ENCODE peak calls at places on chromosomes 7 and 10, in six cellular contexts. G is SK-N-SH, Q is Panc1, S is sigmoid colon, D is spleen, N is K562. K is an unnamed sample.

GRCh38 chr7:29723599-29723998 is 82.7 kb upstream of the WIPF3 start:
- DNase-seq in N (peak; percentile 19), S (no peak), Q (peak; percentile 52), G (no peak), D (no peak), K (no peak)

GRCh38 chr7:150831851-150832250 is 20.5 kb upstream of the AOC1 start:
- DNase-seq in D (no peak), N (no peak), S (no peak), G (no peak), Q (no peak), K (no peak)

GRCh38 chr10:2772791-2773644 is 294.3 kb upstream of the PFKP start:
- DNase-seq in Q (no peak), N (no peak), G (peak; percentile 23), D (no peak), S (no peak), K (no peak)

GRCh38 chr7:96649981-96650380 is 59.7 kb downstream of the SEM1 start:
- DNase-seq in S (no peak), G (no peak), Q (no peak), D (no peak), N (no peak), K (no peak)

GRCh38 chr7:2417981-2418481 is 14.6 kb downstream of the CHST12 start:
- DNase-seq in S (no peak), Q (no peak), D (no peak), N (no peak), G (no peak), K (no peak)

GRCh38 chr7:665751-666453 is 60.6 kb upstream of the DNAAF5 start:
- DNase-seq in Q (no peak), D (peak; percentile 65), S (peak; percentile 86), G (peak; percentile 88), N (no peak), K (no peak)

GRCh38 chr7:137898839-137899681 is 52.3 kb upstream of the DGKI start:
- DNase-seq in S (peak; percentile 88), N (peak; percentile 91), D (peak; percentile 93), G (peak; percentile 89), Q (peak; percentile 59), K (peak; percentile 81)

GRCh38 chr7:102856036-102856435 is 56.8 kb upstream of the LRRC17 start:
- DNase-seq in G (no peak), Q (no peak), S (no peak), D (no peak), N (no peak), K (no peak)

DNA sequence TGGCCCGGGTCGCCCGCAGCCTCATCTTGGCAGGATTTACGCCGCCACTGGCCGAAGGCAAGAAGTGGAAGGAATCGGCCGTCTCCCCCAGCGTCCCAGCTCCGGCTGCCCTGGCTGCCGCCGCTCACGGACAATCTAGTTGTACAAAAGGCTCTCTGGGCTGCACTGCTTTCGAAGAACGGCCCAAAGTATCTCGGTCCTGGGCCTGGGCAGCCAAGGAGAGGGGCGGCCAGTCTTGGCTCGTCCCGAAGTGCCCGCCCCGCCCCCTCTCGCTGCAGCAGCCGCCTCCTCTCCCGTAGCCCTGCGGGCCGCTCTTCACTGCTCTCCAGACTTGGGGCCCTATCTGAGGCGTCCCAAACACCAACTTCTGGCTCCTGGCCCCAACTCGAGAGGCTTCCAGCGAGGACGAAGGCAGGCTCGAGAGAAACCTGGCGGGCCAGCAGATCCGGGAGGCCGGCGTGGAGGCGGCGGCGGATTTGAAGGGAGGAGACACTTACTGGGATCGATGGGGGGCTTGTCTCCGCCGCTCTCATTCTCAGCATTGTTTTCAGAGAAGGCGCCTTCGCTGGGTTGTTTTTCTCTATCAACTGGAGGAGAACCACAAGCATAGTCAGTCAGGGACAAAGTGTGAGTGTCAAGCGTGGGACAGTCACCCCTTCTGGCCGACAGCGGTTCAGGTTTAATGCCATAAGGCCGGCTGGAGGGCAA is 802 bp downstream of the HOXA9 start:
- DNase-seq in N (peak; percentile 14), Q (no peak), G (no peak), S (peak; percentile 87), D (peak; percentile 77), K (no peak)
- TF ChIP-seq CTCF in N (no peak), Q (no peak), G (peak; percentile 34), S (no peak), D (no peak), K (peak; percentile 27)

DNA sequence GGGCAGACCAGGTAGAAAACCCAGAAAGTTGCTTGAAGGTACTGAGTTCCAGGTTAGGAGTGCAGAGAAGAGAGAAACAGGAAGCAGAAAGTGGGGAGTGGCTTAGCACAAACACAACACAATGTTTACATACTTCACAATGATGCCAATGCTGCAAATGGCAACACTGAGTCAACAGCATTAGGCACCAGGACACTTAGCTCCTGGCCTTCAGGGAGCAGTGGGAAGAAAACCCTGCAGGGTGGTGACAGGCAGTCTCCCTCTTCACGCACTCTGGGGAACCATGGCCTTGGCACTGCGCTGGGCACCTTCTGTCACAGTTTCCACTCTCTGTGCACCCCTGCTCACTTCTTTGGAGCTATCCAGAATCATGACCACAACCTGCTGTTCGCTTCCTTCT is 7.3 kb downstream of the ICA1 start:
- DNase-seq in D (no peak), S (no peak), Q (no peak), G (no peak), N (no peak), K (no peak)
- TF ChIP-seq POLR2AphosphoS5 in D (no peak), S (no peak), Q (no peak), G (no peak), N (no peak), K (no peak)

DNA sequence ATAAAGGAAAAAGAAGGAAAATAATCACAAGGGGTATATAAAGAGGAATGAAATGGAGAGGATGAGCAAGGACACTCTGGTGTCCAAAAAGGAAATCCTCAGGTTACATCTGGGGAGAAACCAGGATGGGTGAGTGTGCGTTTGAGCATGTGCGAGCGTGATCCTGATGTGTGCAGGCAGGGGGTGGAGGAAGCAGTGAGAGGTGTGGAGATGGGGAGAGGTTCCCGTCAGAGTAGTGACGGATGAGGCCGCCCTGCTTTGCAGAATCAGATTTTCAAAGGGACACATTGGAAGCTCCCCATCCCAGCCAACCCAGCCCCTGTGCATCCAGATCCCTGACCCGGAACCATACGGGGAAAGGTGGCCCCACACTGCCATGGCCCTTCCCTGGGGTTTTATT is 46.6 kb upstream of the PDLIM1 start:
- DNase-seq in D (no peak), S (no peak), N (no peak), Q (no peak), G (no peak), K (no peak)
- H3K27me3 ChIP-seq in D (no peaks in the 10 kb centered on the region), S (no peaks in the 10 kb centered on the region), N (no peaks in the 10 kb centered on the region), Q (no peaks in the 10 kb centered on the region), G (no peaks in the 10 kb centered on the region), K (no peaks in the 10 kb centered on the region)

GRCh38 chr7:80053098-80053497 is 81.5 kb upstream of the GNAI1 start:
- DNase-seq in D (no peak), N (no peak), S (no peak), Q (no peak), G (no peak), K (no peak)
- TF ChIP-seq CTCF in D (no peak), N (no peak), S (no peak), Q (no peak), G (no peak), K (no peak)

GRCh38 chr7:88307412-88307811 is 718 bp upstream of the STEAP4 start:
- DNase-seq in G (no peak), S (no peak), N (no peak), Q (no peak), D (no peak), K (no peak)
- TF ChIP-seq POLR2AphosphoS5 in G (no peak), S (no peak), N (no peak), Q (no peak), D (no peak), K (no peak)

GRCh38 chr10:46230615-46231014 is 56.2 kb upstream of the ANTXRL start:
- DNase-seq in Q (no peak), S (no peak), G (no peak), N (no peak), D (no peak), K (no peak)
- H3K27me3 ChIP-seq in Q (no peaks in the 10 kb centered on the region), S (no peaks in the 10 kb centered on the region), G (no peaks in the 10 kb centered on the region), N (no peaks in the 10 kb centered on the region), D (no peaks in the 10 kb centered on the region), K (no peaks in the 10 kb centered on the region)

DNA sequence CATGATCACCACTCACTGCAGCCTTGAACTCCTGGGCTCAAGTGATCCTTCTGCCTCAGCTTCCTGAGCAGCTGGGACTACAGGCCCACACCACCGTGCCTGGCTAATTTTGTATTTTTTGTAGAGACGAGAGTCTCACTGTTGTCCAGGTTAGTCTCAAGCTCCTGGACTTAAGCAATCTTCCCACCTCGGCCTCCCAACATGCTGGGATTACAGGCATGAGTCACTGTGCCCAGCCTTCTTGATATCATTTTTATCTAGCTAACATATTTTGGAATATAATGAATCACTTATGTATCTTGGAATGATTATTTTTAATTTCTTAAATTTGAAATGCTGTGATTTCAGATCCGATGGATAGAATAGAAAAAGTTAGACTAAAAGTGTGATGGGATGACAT is 18.4 kb downstream of the ARL4A start:
- DNase-seq in S (no peak), Q (no peak), N (no peak), D (no peak), G (no peak), K (no peak)
- TF ChIP-seq CTCF in S (no peak), Q (no peak), N (no peak), D (no peak), G (no peak), K (no peak)

K was measured in transverse colon.